ENCODE peak calls at places on chromosome 11, in six cellular contexts. E is GM23338, C is H9, K is fibroblast of lung, H is mammary epithelial cell, I is HepG2. M is an unnamed sample.
A peak's percentile ranks its signal among the peaks of the same experiment; 100 is the strongest.

GRCh38 chr11:96204366-96204659 is 138.7 kb downstream of the MAML2 start:
- DNase-seq in K (peak; percentile 28), C (no peak), H (no peak), I (no peak), E (no peak), M (no peak)

GRCh38 chr11:84212467-84213390 is 926.6 kb upstream of the CCDC90B start:
- DNase-seq in H (no peak), E (no peak), C (no peak), I (peak; percentile 27), K (no peak), M (no peak)

GRCh38 chr11:28146123-28146751 is 38.0 kb downstream of the METTL15 start:
- DNase-seq in H (peak; percentile 84), I (peak; percentile 59), C (no peak), E (no peak), K (peak; percentile 87), M (peak; percentile 26)

GRCh38 chr11:134882671-134883318 is 470.8 kb upstream of the B3GAT1 start:
- DNase-seq in H (no peak), C (no peak), K (no peak), E (peak; percentile 36), I (no peak), M (no peak)

GRCh38 chr11:98194611-98195010 is 826.1 kb upstream of the CNTN5 start:
- DNase-seq in K (no peak), C (no peak), H (no peak), I (no peak), E (no peak), M (no peak)

GRCh38 chr11:96014234-96014633 is 90.3 kb upstream of the MTMR2 start:
- DNase-seq in I (peak; percentile 97), H (peak; percentile 61), E (no peak), C (no peak), K (peak; percentile 37), M (no peak)

GRCh38 chr11:117554601-117555333 is 227.1 kb downstream of the CEP164 start:
- DNase-seq in I (no peak), E (no peak), K (no peak), C (no peak), H (no peak), M (no peak)

GRCh38 chr11:110356769-110357671 is 60.6 kb upstream of the RDX start:
- DNase-seq in I (peak; percentile 84), C (no peak), H (peak; percentile 26), E (no peak), K (peak; percentile 16), M (no peak)

GRCh38 chr11:57460017-57460755 is at the start of gene RTN4RL2:
- DNase-seq in H (peak; percentile 32), E (peak; percentile 94), C (peak; percentile 80), I (peak; percentile 48), K (peak; percentile 54), M (no peak)

GRCh38 chr11:88656315-88656714 is 318.8 kb upstream of the CTSC start:
- DNase-seq in H (no peak), I (no peak), K (no peak), E (no peak), C (no peak), M (no peak)

GRCh38 chr11:111086058-111086457 is 159.5 kb upstream of the POU2AF2 start:
- DNase-seq in K (no peak), C (no peak), E (peak; percentile 21), I (peak; percentile 3), H (no peak), M (no peak)

GRCh38 chr11:73612601-73613137 is 14.8 kb upstream of the FAM168A start:
- DNase-seq in I (no peak), C (no peak), H (peak; percentile 77), E (no peak), K (no peak), M (no peak)

GRCh38 chr11:118916842-118917388 is 8.8 kb downstream of the BCL9L start:
- DNase-seq in C (peak; percentile 83), K (peak; percentile 82), E (peak; percentile 79), H (peak; percentile 39), I (peak; percentile 54), M (no peak)

GRCh38 chr11:35619030-35619753 is 932 bp downstream of the FJX1 start:
- DNase-seq in E (peak; percentile 66), C (peak; percentile 74), K (peak; percentile 46), I (no peak), H (peak; percentile 71), M (no peak)

GRCh38 chr11:84136926-84137325 is 850.8 kb upstream of the CCDC90B start:
- DNase-seq in C (no peak), H (no peak), E (no peak), K (no peak), I (no peak), M (no peak)

GRCh38 chr11:61297741-61298140 is 2.6 kb upstream of the VWCE start:
- DNase-seq in H (peak; percentile 97), K (peak; percentile 88), C (no peak), E (no peak), I (peak; percentile 29), M (peak; percentile 40)

GRCh38 chr11:96293583-96293982 is 49.4 kb downstream of the MAML2 start:
- DNase-seq in H (no peak), C (no peak), K (peak; percentile 45), E (no peak), I (no peak), M (no peak)

GRCh38 chr11:65856689-65857499 is 1.1 kb downstream of the CFL1 start:
- DNase-seq in I (peak; percentile 48), H (peak; percentile 69), E (peak; percentile 85), C (peak; percentile 75), K (peak; percentile 68), M (no peak)
- TF ChIP-seq CTCF in I (no peak), H (no peak), E (no peak), C (no peak), K (no peak), M (no peak)

GRCh38 chr11:44860346-44860745 is 90.3 kb downstream of the TP53I11 start:
- DNase-seq in I (no peak), C (no peak), K (no peak), E (no peak), H (no peak), M (no peak)
- H3K27me3 ChIP-seq in I (peaks cover 12% of the 10 kb centered on the region), C (no peaks in the 10 kb centered on the region), K (peaks cover 11% of the 10 kb centered on the region), E (no peaks in the 10 kb centered on the region), H (peaks cover 43% of the 10 kb centered on the region), M (peaks cover 80% of the 10 kb centered on the region)

GRCh38 chr11:6388747-6389146 is 1.5 kb upstream of the SMPD1 start:
- DNase-seq in C (no peak), E (no peak), I (no peak), K (no peak), H (no peak), M (no peak)

GRCh38 chr11:6389921-6390717 is at the start of gene SMPD1:
- DNase-seq in E (peak; percentile 90), C (peak; percentile 90), K (peak; percentile 83), H (peak; percentile 95), I (peak; percentile 74), M (peak; percentile 68)

GRCh38 chr11:6385046-6385777 is 5.1 kb upstream of the SMPD1 start:
- DNase-seq in E (peak; percentile 75), I (no peak), H (no peak), C (no peak), K (no peak), M (no peak)

GRCh38 chr11:6390718-6391547 is 659 bp downstream of the SMPD1 start:
- DNase-seq in C (no peak), K (no peak), I (no peak), H (no peak), E (no peak), M (no peak)

DNA sequence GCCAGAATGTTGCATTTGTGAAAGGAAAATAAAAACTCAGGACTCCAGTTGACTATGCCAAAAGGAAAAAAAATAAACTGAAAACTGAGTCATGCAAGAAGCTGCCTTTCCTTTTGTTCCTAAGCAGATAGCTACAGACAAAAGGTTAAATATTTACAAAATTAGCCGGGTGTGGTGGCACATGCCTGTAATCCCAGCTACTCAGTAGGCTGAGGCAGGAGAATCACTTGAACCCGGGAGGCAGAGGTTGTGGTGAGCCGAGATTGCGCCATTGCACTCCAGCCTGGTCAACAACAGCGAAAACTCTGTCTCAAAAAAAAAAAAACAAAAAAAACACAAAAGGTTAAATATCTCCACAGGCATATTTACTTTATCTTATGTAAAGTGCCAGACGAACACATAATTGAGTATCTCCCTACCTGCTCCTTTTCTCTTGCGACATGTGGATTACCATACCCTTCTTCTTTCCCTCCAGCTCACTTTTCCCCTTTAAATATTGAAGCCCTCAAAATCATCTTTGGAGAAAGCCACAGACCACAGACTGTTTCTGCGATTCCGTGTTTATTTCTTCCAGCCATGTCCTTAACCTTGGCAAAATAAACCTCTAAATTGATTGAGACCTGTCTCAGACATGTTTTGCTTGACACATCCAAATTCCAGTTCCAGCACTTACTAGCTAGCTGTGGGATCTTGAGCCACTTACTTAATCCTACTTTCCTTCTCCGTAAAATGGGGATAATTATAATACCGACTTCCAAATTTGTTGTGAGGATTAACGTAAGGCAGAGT is 2.3 kb upstream of the SMPD1 start:
- DNase-seq in E (no peak), H (no peak), I (peak; percentile 51), K (peak; percentile 39), C (no peak), M (no peak)
- H3K4me2 ChIP-seq in E (peak overlapping the region; percentile 15), H (no peak overlapping the region), I (peak overlapping the region; percentile 21), K (peak overlapping the region; percentile 23), C (no peak overlapping the region), M (no peak overlapping the region)

GRCh38 chr11:64359712-64360402 is 895 bp downstream of the RPS6KA4 start:
- DNase-seq in C (no peak), H (peak; percentile 58), K (no peak), E (peak; percentile 72), I (no peak), M (no peak)
- TF ChIP-seq CTCF in C (no peak), H (no peak), K (no peak), E (peak; percentile 14), I (no peak), M (peak; percentile 64)

DNA sequence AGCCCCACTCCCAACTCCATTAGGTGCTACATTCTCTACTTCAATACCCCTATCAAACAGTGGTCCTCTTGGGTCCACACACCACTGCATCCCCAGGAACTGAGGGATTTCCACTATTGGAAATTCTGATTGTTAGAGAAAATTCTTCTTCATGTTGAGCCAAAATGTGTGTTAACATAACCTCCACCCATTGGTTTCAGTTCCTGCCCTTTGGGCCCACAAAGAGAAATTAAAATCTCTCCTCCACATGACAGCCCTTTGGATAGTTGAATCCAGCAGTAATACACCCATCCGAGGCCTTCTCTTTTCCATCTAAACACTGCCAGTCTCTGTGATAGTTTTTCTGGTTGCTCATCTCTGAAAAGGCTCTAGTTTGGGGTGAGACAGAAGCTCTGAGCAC is 2.1 kb downstream of the VSIG2 start:
- DNase-seq in K (no peak), C (no peak), I (no peak), E (no peak), H (no peak), M (no peak)
- H3K27me3 ChIP-seq in K (peaks cover 2% of the 10 kb centered on the region), C (peaks cover 88% of the 10 kb centered on the region), I (peaks cover 55% of the 10 kb centered on the region), E (peaks cover 99% of the 10 kb centered on the region), H (peaks cover 10% of the 10 kb centered on the region), M (peaks cover 48% of the 10 kb centered on the region)

GRCh38 chr11:80487952-80488351 is 1047.1 kb upstream of the TENM4 start:
- DNase-seq in C (no peak), I (no peak), E (no peak), K (no peak), H (no peak), M (no peak)
- H3K4me2 ChIP-seq in C (no peak overlapping the region), I (no peak overlapping the region), E (no peak overlapping the region), K (no peak overlapping the region), H (no peak overlapping the region), M (no peak overlapping the region)

GRCh38 chr11:34357646-34358257 is at the start of gene ABTB2:
- DNase-seq in C (peak; percentile 98), H (peak; percentile 96), E (peak; percentile 100), I (peak; percentile 94), K (peak; percentile 97), M (no peak)
- TF ChIP-seq CTCF in C (no peak), H (no peak), E (no peak), I (no peak), K (no peak), M (no peak)

M was measured in keratinocyte.